ENCODE peak calls at places on chromosome 3, in ten cellular contexts. C is WTC11; R is posterior vena cava; O is CD8-positive, alpha-beta memory T cell; P is NCI-H345; V is RWPE1; L is occipital lobe; N is GM04504; Y is H7; E is NCI-H748 treated with DMSO at 0.1 percent for 48 hours. W is an unnamed sample.
A peak's percentile ranks its signal among the peaks of the same experiment; 100 is the strongest.

GRCh38 chr3:50177346-50177745 is 14.1 kb upstream of the GNAT1 start:
- DNase-seq in P (no peak), V (no peak), O (no peak), E (no peak), L (no peak), N (no peak), C (no peak), R (no peak), Y (no peak), W (no peak)

GRCh38 chr3:179513867-179514266 is 48.9 kb upstream of the ACTL6A start:
- DNase-seq in O (no peak), R (no peak), C (no peak), V (no peak), N (no peak), L (no peak), P (no peak), Y (no peak), E (no peak), W (no peak)

GRCh38 chr3:69741057-69741830 is 2.0 kb downstream of the MITF start:
- DNase-seq in O (no peak), L (no peak), C (no peak), V (no peak), R (no peak), E (no peak), N (no peak), Y (no peak), P (no peak), W (no peak)

GRCh38 chr3:33315826-33316225 is 38.6 kb downstream of the FBXL2 start:
- DNase-seq in L (no peak), O (no peak), C (no peak), R (no peak), V (peak; percentile 26), N (no peak), Y (no peak), E (no peak), P (no peak), W (peak; percentile 43)

GRCh38 chr3:181703701-181704420 is 7.9 kb upstream of the SOX2 start:
- DNase-seq in V (no peak), R (no peak), C (no peak), E (no peak), P (no peak), Y (peak; percentile 74), N (no peak), L (no peak), O (no peak), W (no peak)

GRCh38 chr3:73954506-73954905 is 329.8 kb upstream of the PDZRN3 start:
- DNase-seq in R (no peak), V (no peak), C (no peak), P (no peak), O (no peak), N (no peak), E (no peak), L (no peak), Y (no peak), W (no peak)

GRCh38 chr3:46369675-46370132 is 1.0 kb upstream of the CCR5 start:
- DNase-seq in C (no peak), V (no peak), O (no peak), P (no peak), Y (no peak), L (no peak), N (no peak), R (no peak), E (no peak), W (no peak)

GRCh38 chr3:37952564-37952963 is 38.0 kb upstream of the VILL start:
- DNase-seq in L (no peak), C (no peak), O (no peak), E (no peak), V (no peak), Y (no peak), N (no peak), R (no peak), P (no peak), W (no peak)

GRCh38 chr3:40899286-40899712 is 300.0 kb upstream of the CTNNB1 start:
- DNase-seq in C (no peak), P (no peak), V (peak; percentile 11), L (no peak), N (no peak), O (no peak), Y (no peak), R (no peak), E (no peak), W (no peak)

GRCh38 chr3:149395107-149396089 is 17.9 kb upstream of the TM4SF1 start:
- DNase-seq in Y (no peak), V (no peak), R (no peak), O (no peak), N (no peak), C (no peak), L (no peak), P (peak; percentile 53), E (no peak), W (no peak)

GRCh38 chr3:46934508-46935167 is 41.9 kb downstream of the CCDC12 start:
- DNase-seq in N (no peak), O (no peak), V (peak; percentile 68), R (peak; percentile 80), E (no peak), Y (no peak), L (no peak), C (no peak), P (no peak), W (no peak)

GRCh38 chr3:35338186-35338585 is 301.1 kb upstream of the ARPP21 start:
- DNase-seq in N (no peak), O (no peak), C (no peak), Y (no peak), E (no peak), L (no peak), V (no peak), R (no peak), P (no peak), W (no peak)

GRCh38 chr3:184565421-184566211 is 4.0 kb downstream of the EPHB3 start:
- DNase-seq in Y (peak; percentile 72), L (peak; percentile 36), P (peak; percentile 45), O (no peak), V (peak; percentile 90), E (peak; percentile 16), R (no peak), C (no peak), N (peak; percentile 77), W (peak; percentile 71)

GRCh38 chr3:57959407-57960173 is 48.6 kb upstream of the FLNB start:
- DNase-seq in R (peak; percentile 88), C (no peak), L (no peak), N (no peak), P (no peak), O (no peak), Y (peak; percentile 35), E (no peak), V (no peak), W (peak; percentile 79)

GRCh38 chr3:775178-775885 is 317.5 kb upstream of the CNTN6 start:
- DNase-seq in V (no peak), E (no peak), L (no peak), Y (no peak), N (no peak), R (no peak), P (no peak), C (no peak), O (no peak), W (no peak)

GRCh38 chr3:103381286-103381685 is 946.5 kb downstream of the ZPLD1 start:
- DNase-seq in P (no peak), C (no peak), R (no peak), O (no peak), E (no peak), V (peak; percentile 0), L (no peak), N (no peak), Y (no peak), W (no peak)

W was measured in LoVo.